ENCODE peak calls at places on chromosomes 16 and 17, in seven cellular contexts. One of them, this sample, is unnamed.

GRCh38 chr17:1972429-1973160 is 52.5 kb downstream of the RTN4RL1 start:
- DNase-seq in fibroblast of gingiva: no peak
- DNase-seq in mesendoderm: no peak
- DNase-seq in hypothalamus: no peak
- DNase-seq in transverse colon: no peak
- DNase-seq in AG20443: no peak
- DNase-seq in occipital lobe: no peak
- DNase-seq in this sample: no peak

GRCh38 chr16:21166561-21166961 is 8.1 kb downstream of the LDAF1 start:
- DNase-seq in fibroblast of gingiva: no peak
- DNase-seq in mesendoderm: peak; percentile 28
- DNase-seq in hypothalamus: no peak
- DNase-seq in AG20443: peak; percentile 18
- DNase-seq in transverse colon: no peak
- DNase-seq in occipital lobe: no peak
- DNase-seq in this sample: peak; percentile 59

GRCh38 chr17:3879181-3879580 is 13.7 kb downstream of the CAMKK1 start:
- DNase-seq in fibroblast of gingiva: peak; percentile 79
- DNase-seq in mesendoderm: peak; percentile 55
- DNase-seq in hypothalamus: no peak
- DNase-seq in transverse colon: no peak
- DNase-seq in AG20443: peak; percentile 88
- DNase-seq in occipital lobe: peak; percentile 25
- DNase-seq in this sample: peak; percentile 84

GRCh38 chr17:60039509-60040442 is 38.9 kb downstream of the HEATR6 start:
- DNase-seq in hypothalamus: no peak
- DNase-seq in fibroblast of gingiva: no peak
- DNase-seq in transverse colon: no peak
- DNase-seq in occipital lobe: no peak
- DNase-seq in AG20443: no peak
- DNase-seq in mesendoderm: peak; percentile 3
- DNase-seq in this sample: no peak

GRCh38 chr17:11705111-11705510 is 106.8 kb downstream of the DNAH9 start:
- DNase-seq in fibroblast of gingiva: no peak
- DNase-seq in hypothalamus: no peak
- DNase-seq in transverse colon: peak; percentile 51
- DNase-seq in occipital lobe: no peak
- DNase-seq in AG20443: no peak
- DNase-seq in mesendoderm: no peak
- DNase-seq in this sample: peak; percentile 5

GRCh38 chr16:2147981-2148671 is at the start of gene RAB26:
- DNase-seq in transverse colon: peak; percentile 91
- DNase-seq in mesendoderm: peak; percentile 86
- DNase-seq in fibroblast of gingiva: peak; percentile 52
- DNase-seq in occipital lobe: peak; percentile 56
- DNase-seq in AG20443: peak; percentile 73
- DNase-seq in hypothalamus: peak; percentile 69
- DNase-seq in this sample: peak; percentile 68

GRCh38 chr17:43673516-43674323 is 12.0 kb upstream of the MEOX1 start:
- DNase-seq in AG20443: peak; percentile 79
- DNase-seq in transverse colon: peak; percentile 80
- DNase-seq in fibroblast of gingiva: peak; percentile 36
- DNase-seq in occipital lobe: no peak
- DNase-seq in mesendoderm: peak; percentile 67
- DNase-seq in hypothalamus: peak; percentile 35
- DNase-seq in this sample: peak; percentile 44

GRCh38 chr16:85055503-85056210 is 28.1 kb downstream of the KIAA0513 start:
- DNase-seq in AG20443: peak; percentile 43
- DNase-seq in hypothalamus: no peak
- DNase-seq in mesendoderm: peak; percentile 38
- DNase-seq in transverse colon: peak; percentile 72
- DNase-seq in fibroblast of gingiva: peak; percentile 39
- DNase-seq in occipital lobe: peak; percentile 46
- DNase-seq in this sample: no peak

GRCh38 chr17:63086483-63087185 is 120.6 kb downstream of the TANC2 start:
- DNase-seq in fibroblast of gingiva: no peak
- DNase-seq in AG20443: no peak
- DNase-seq in occipital lobe: no peak
- DNase-seq in hypothalamus: no peak
- DNase-seq in transverse colon: no peak
- DNase-seq in mesendoderm: no peak
- DNase-seq in this sample: no peak

GRCh38 chr16:83158320-83158957 is 531.7 kb downstream of the CDH13 start:
- DNase-seq in hypothalamus: no peak
- DNase-seq in occipital lobe: no peak
- DNase-seq in transverse colon: no peak
- DNase-seq in fibroblast of gingiva: no peak
- DNase-seq in mesendoderm: no peak
- DNase-seq in AG20443: no peak
- DNase-seq in this sample: no peak

GRCh38 chr17:71845354-71845753 is 275.5 kb upstream of the SOX9 start:
- DNase-seq in occipital lobe: no peak
- DNase-seq in hypothalamus: no peak
- DNase-seq in transverse colon: no peak
- DNase-seq in AG20443: no peak
- DNase-seq in fibroblast of gingiva: no peak
- DNase-seq in mesendoderm: no peak
- DNase-seq in this sample: no peak

GRCh38 chr17:73934696-73935095 is 268.8 kb upstream of the RPL38 start:
- DNase-seq in occipital lobe: no peak
- DNase-seq in AG20443: no peak
- DNase-seq in fibroblast of gingiva: no peak
- DNase-seq in transverse colon: no peak
- DNase-seq in hypothalamus: no peak
- DNase-seq in mesendoderm: no peak
- DNase-seq in this sample: no peak

GRCh38 chr16:50202926-50203624 is 50.0 kb downstream of the TENT4B start:
- DNase-seq in hypothalamus: no peak
- DNase-seq in AG20443: peak; percentile 77
- DNase-seq in transverse colon: no peak
- DNase-seq in occipital lobe: no peak
- DNase-seq in fibroblast of gingiva: peak; percentile 95
- DNase-seq in mesendoderm: peak; percentile 81
- DNase-seq in this sample: no peak

GRCh38 chr17:30982855-30983254 is 12.0 kb downstream of the RNF135 start:
- DNase-seq in mesendoderm: no peak
- DNase-seq in AG20443: no peak
- DNase-seq in occipital lobe: no peak
- DNase-seq in hypothalamus: no peak
- DNase-seq in transverse colon: no peak
- DNase-seq in fibroblast of gingiva: no peak
- DNase-seq in this sample: no peak

GRCh38 chr16:58506241-58507194 is 6.6 kb downstream of the NDRG4 start:
- DNase-seq in fibroblast of gingiva: no peak
- DNase-seq in mesendoderm: no peak
- DNase-seq in hypothalamus: no peak
- DNase-seq in occipital lobe: no peak
- DNase-seq in AG20443: no peak
- DNase-seq in transverse colon: no peak
- DNase-seq in this sample: no peak

GRCh38 chr16:85422374-85423185 is 190.5 kb upstream of the GSE1 start:
- DNase-seq in mesendoderm: no peak
- DNase-seq in occipital lobe: no peak
- DNase-seq in fibroblast of gingiva: no peak
- DNase-seq in hypothalamus: no peak
- DNase-seq in transverse colon: peak; percentile 85
- DNase-seq in AG20443: no peak
- DNase-seq in this sample: no peak

GRCh38 chr16:30700491-30700890 is 1.5 kb downstream of the SRCAP start:
- DNase-seq in AG20443: no peak
- DNase-seq in occipital lobe: no peak
- DNase-seq in mesendoderm: peak; percentile 36
- DNase-seq in hypothalamus: no peak
- DNase-seq in fibroblast of gingiva: no peak
- DNase-seq in transverse colon: no peak
- DNase-seq in this sample: peak; percentile 24

GRCh38 chr17:8685396-8685795 is 54.9 kb upstream of the MYH10 start:
- DNase-seq in occipital lobe: no peak
- DNase-seq in hypothalamus: no peak
- DNase-seq in AG20443: no peak
- DNase-seq in mesendoderm: no peak
- DNase-seq in transverse colon: no peak
- DNase-seq in fibroblast of gingiva: peak; percentile 30
- DNase-seq in this sample: no peak

GRCh38 chr17:68782829-68783228 is 172.4 kb downstream of the ABCA8 start:
- DNase-seq in AG20443: peak; percentile 77
- DNase-seq in occipital lobe: no peak
- DNase-seq in hypothalamus: no peak
- DNase-seq in transverse colon: no peak
- DNase-seq in mesendoderm: no peak
- DNase-seq in fibroblast of gingiva: peak; percentile 97
- DNase-seq in this sample: no peak

GRCh38 chr16:19601083-19601976 is 45.8 kb downstream of the VPS35L start:
- DNase-seq in fibroblast of gingiva: peak; percentile 36
- DNase-seq in hypothalamus: no peak
- DNase-seq in occipital lobe: peak; percentile 21
- DNase-seq in AG20443: peak; percentile 55
- DNase-seq in transverse colon: peak; percentile 13
- DNase-seq in mesendoderm: peak; percentile 54
- DNase-seq in this sample: no peak

GRCh38 chr16:52721331-52721730 is 174.4 kb upstream of the TOX3 start:
- DNase-seq in hypothalamus: no peak
- DNase-seq in transverse colon: no peak
- DNase-seq in occipital lobe: no peak
- DNase-seq in mesendoderm: no peak
- DNase-seq in AG20443: no peak
- DNase-seq in fibroblast of gingiva: no peak
- DNase-seq in this sample: no peak

GRCh38 chr16:31350275-31351005 is 4.5 kb upstream of the ITGAX start:
- DNase-seq in transverse colon: no peak
- DNase-seq in mesendoderm: no peak
- DNase-seq in hypothalamus: no peak
- DNase-seq in AG20443: no peak
- DNase-seq in occipital lobe: no peak
- DNase-seq in fibroblast of gingiva: no peak
- DNase-seq in this sample: no peak

GRCh38 chr16:67857547-67858233 is 10.2 kb upstream of the CENPT start:
- DNase-seq in AG20443: peak; percentile 94
- DNase-seq in hypothalamus: no peak
- DNase-seq in mesendoderm: peak; percentile 96
- DNase-seq in occipital lobe: no peak
- DNase-seq in fibroblast of gingiva: peak; percentile 94
- DNase-seq in transverse colon: peak; percentile 75
- DNase-seq in this sample: peak; percentile 87

GRCh38 chr16:27189335-27189972 is 13.9 kb upstream of the KDM8 start:
- DNase-seq in hypothalamus: no peak
- DNase-seq in mesendoderm: peak; percentile 21
- DNase-seq in occipital lobe: no peak
- DNase-seq in AG20443: no peak
- DNase-seq in transverse colon: peak; percentile 64
- DNase-seq in fibroblast of gingiva: no peak
- DNase-seq in this sample: no peak

GRCh38 chr17:17811381-17812210 is 25.2 kb downstream of the SREBF1 start:
- DNase-seq in mesendoderm: peak; percentile 87
- DNase-seq in fibroblast of gingiva: no peak
- DNase-seq in AG20443: no peak
- DNase-seq in transverse colon: no peak
- DNase-seq in hypothalamus: no peak
- DNase-seq in occipital lobe: no peak
- DNase-seq in this sample: no peak

GRCh38 chr16:2465653-2466415 is 5.3 kb upstream of the NTN3 start:
- DNase-seq in fibroblast of gingiva: no peak
- DNase-seq in occipital lobe: no peak
- DNase-seq in AG20443: no peak
- DNase-seq in hypothalamus: no peak
- DNase-seq in transverse colon: no peak
- DNase-seq in mesendoderm: peak; percentile 56
- DNase-seq in this sample: no peak

GRCh38 chr16:9123871-9124270 is 32.4 kb downstream of the HAPSTR1 start:
- DNase-seq in transverse colon: peak; percentile 90
- DNase-seq in AG20443: peak; percentile 11
- DNase-seq in mesendoderm: no peak
- DNase-seq in fibroblast of gingiva: no peak
- DNase-seq in hypothalamus: no peak
- DNase-seq in occipital lobe: no peak
- DNase-seq in this sample: peak; percentile 83

GRCh38 chr16:25223964-25224363 is 7.2 kb downstream of the AQP8 start:
- DNase-seq in fibroblast of gingiva: no peak
- DNase-seq in occipital lobe: no peak
- DNase-seq in mesendoderm: no peak
- DNase-seq in AG20443: no peak
- DNase-seq in transverse colon: no peak
- DNase-seq in hypothalamus: no peak
- DNase-seq in this sample: no peak

This sample was measured in MG63.